ENCODE peak calls at places on chromosome 6, in eight cellular contexts. B, M, T, E, R, Y, N and F are unnamed samples.

GRCh38 chr6:107132330-107132954 is 17.1 kb upstream of the BEND3 start:
- DNase-seq in B (peak), M (peak), T (no peak), E (peak), R (no peak), Y (no peak), N (peak), F (peak)

GRCh38 chr6:1363729-1364572 is 25.4 kb upstream of the FOXF2 start:
- DNase-seq in B (peak), M (peak), T (no peak), E (peak), R (no peak), Y (peak), N (no peak), F (peak)

GRCh38 chr6:156883497-156884252 is 106.5 kb downstream of the ARID1B start:
- DNase-seq in B (no peak), M (peak), T (no peak), E (no peak), R (no peak), Y (no peak), N (no peak), F (no peak)

GRCh38 chr6:94323853-94324252 is 904.5 kb upstream of the EPHA7 start:
- DNase-seq in B (peak), M (no peak), T (no peak), E (no peak), R (no peak), Y (no peak), N (no peak), F (no peak)

GRCh38 chr6:82362144-82362543 is 1.5 kb upstream of the TPBG start:
- DNase-seq in B (no peak), M (peak), T (no peak), E (no peak), R (no peak), Y (no peak), N (no peak), F (peak)

GRCh38 chr6:118523216-118523615 is 24.9 kb upstream of the PLN start:
- DNase-seq in B (no peak), M (no peak), T (no peak), E (no peak), R (no peak), Y (no peak), N (no peak), F (no peak)

GRCh38 chr6:110341671-110342304 is 16.4 kb downstream of the METTL24 start:
- DNase-seq in B (peak), M (peak), T (no peak), E (peak), R (no peak), Y (peak), N (no peak), F (peak)

GRCh38 chr6:40755046-40755681 is 168.0 kb upstream of the LRFN2 start:
- DNase-seq in B (peak), M (peak), T (no peak), E (no peak), R (no peak), Y (peak), N (peak), F (peak)

GRCh38 chr6:21479140-21479539 is 114.4 kb upstream of the SOX4 start:
- DNase-seq in B (no peak), M (peak), T (no peak), E (no peak), R (no peak), Y (no peak), N (no peak), F (peak)

GRCh38 chr6:107237992-107238660 is 122.8 kb upstream of the BEND3 start:
- DNase-seq in B (no peak), M (peak), T (no peak), E (peak), R (no peak), Y (no peak), N (peak), F (peak)

GRCh38 chr6:107114872-107115694 is at the start of gene BEND3:
- DNase-seq in B (peak), M (no peak), T (no peak), E (peak), R (peak), Y (no peak), N (peak), F (peak)

GRCh38 chr6:43746613-43747101 is 23.4 kb upstream of the VEGFA start:
- DNase-seq in B (peak), M (peak), T (no peak), E (no peak), R (no peak), Y (no peak), N (no peak), F (no peak)

GRCh38 chr6:158211273-158212055 is 43.3 kb downstream of the GTF2H5 start:
- DNase-seq in B (no peak), M (peak), T (no peak), E (peak), R (no peak), Y (peak), N (no peak), F (peak)

GRCh38 chr6:27502508-27503435 is 29.9 kb upstream of the ZNF184 start:
- DNase-seq in B (peak), M (peak), T (peak), E (peak), R (no peak), Y (peak), N (no peak), F (peak)

GRCh38 chr6:56890683-56891429 is 64.1 kb upstream of the BEND6 start:
- DNase-seq in B (no peak), M (peak), T (no peak), E (peak), R (peak), Y (peak), N (no peak), F (peak)

GRCh38 chr6:93017213-93017612 is 402.1 kb downstream of the EPHA7 start:
- DNase-seq in B (peak), M (no peak), T (no peak), E (no peak), R (no peak), Y (no peak), N (no peak), F (no peak)

GRCh38 chr6:17066610-17067009 is 35.2 kb upstream of the STMND1 start:
- DNase-seq in B (no peak), M (peak), T (no peak), E (peak), R (no peak), Y (no peak), N (no peak), F (peak)

GRCh38 chr6:99364026-99364425 is 14.6 kb upstream of the FAXC start:
- DNase-seq in B (no peak), M (no peak), T (no peak), E (no peak), R (no peak), Y (no peak), N (no peak), F (no peak)

GRCh38 chr6:107185570-107185969 is 70.3 kb upstream of the BEND3 start:
- DNase-seq in B (peak), M (peak), T (no peak), E (peak), R (no peak), Y (peak), N (no peak), F (peak)

GRCh38 chr6:29861521-29862255 is 34.1 kb downstream of the HLA-G start:
- DNase-seq in B (no peak), M (no peak), T (no peak), E (no peak), R (no peak), Y (no peak), N (no peak), F (peak)